ENCODE peak calls at places on chromosomes 6 and 20, in nine cellular contexts. One of them, this sample, is unnamed.

GRCh38 chr6:169427856-169428255 is 174.2 kb upstream of the THBS2 start:
- DNase-seq in mesothelial cell of epicardium: no peak
- DNase-seq in PC-3: no peak
- DNase-seq in iPS-NIHi11: peak; percentile 47
- DNase-seq in cortex of kidney: no peak
- DNase-seq in HEK293T: no peak
- DNase-seq in CD4-positive, alpha-beta T cell: no peak
- DNase-seq in endothelial cell: no peak
- DNase-seq in adipocyte: peak; percentile 91
- DNase-seq in this sample: peak; percentile 56

GRCh38 chr6:73614802-73615201 is 39.0 kb downstream of the SLC17A5 start:
- DNase-seq in mesothelial cell of epicardium: no peak
- DNase-seq in PC-3: no peak
- DNase-seq in iPS-NIHi11: no peak
- DNase-seq in cortex of kidney: no peak
- DNase-seq in HEK293T: no peak
- DNase-seq in CD4-positive, alpha-beta T cell: no peak
- DNase-seq in endothelial cell: no peak
- DNase-seq in adipocyte: no peak
- DNase-seq in this sample: no peak

GRCh38 chr6:87396595-87397392 is 11.0 kb upstream of the CFAP206 start:
- DNase-seq in mesothelial cell of epicardium: no peak
- DNase-seq in PC-3: no peak
- DNase-seq in iPS-NIHi11: no peak
- DNase-seq in cortex of kidney: no peak
- DNase-seq in HEK293T: no peak
- DNase-seq in CD4-positive, alpha-beta T cell: no peak
- DNase-seq in endothelial cell: no peak
- DNase-seq in adipocyte: no peak
- DNase-seq in this sample: no peak

GRCh38 chr6:121549741-121550140 is 114.3 kb downstream of the GJA1 start:
- DNase-seq in mesothelial cell of epicardium: no peak
- DNase-seq in PC-3: peak; percentile 87
- DNase-seq in iPS-NIHi11: no peak
- DNase-seq in cortex of kidney: no peak
- DNase-seq in HEK293T: no peak
- DNase-seq in CD4-positive, alpha-beta T cell: no peak
- DNase-seq in endothelial cell: no peak
- DNase-seq in adipocyte: peak; percentile 83
- DNase-seq in this sample: peak; percentile 86

GRCh38 chr6:146354451-146354850 is 189.2 kb upstream of the RAB32 start:
- DNase-seq in mesothelial cell of epicardium: no peak
- DNase-seq in PC-3: no peak
- DNase-seq in iPS-NIHi11: no peak
- DNase-seq in cortex of kidney: no peak
- DNase-seq in HEK293T: no peak
- DNase-seq in CD4-positive, alpha-beta T cell: no peak
- DNase-seq in endothelial cell: no peak
- DNase-seq in adipocyte: no peak
- DNase-seq in this sample: no peak

GRCh38 chr20:25490656-25491445 is 83.4 kb downstream of the GINS1 start:
- DNase-seq in mesothelial cell of epicardium: no peak
- DNase-seq in PC-3: no peak
- DNase-seq in iPS-NIHi11: no peak
- DNase-seq in cortex of kidney: no peak
- DNase-seq in HEK293T: no peak
- DNase-seq in CD4-positive, alpha-beta T cell: no peak
- DNase-seq in endothelial cell: no peak
- DNase-seq in adipocyte: no peak
- DNase-seq in this sample: no peak

GRCh38 chr6:83511901-83512681 is at the start of gene PRSS35:
- DNase-seq in mesothelial cell of epicardium: peak; percentile 69
- DNase-seq in PC-3: peak; percentile 44
- DNase-seq in iPS-NIHi11: peak; percentile 81
- DNase-seq in cortex of kidney: no peak
- DNase-seq in HEK293T: peak; percentile 76
- DNase-seq in CD4-positive, alpha-beta T cell: no peak
- DNase-seq in endothelial cell: peak; percentile 78
- DNase-seq in adipocyte: peak; percentile 80
- DNase-seq in this sample: peak; percentile 40

GRCh38 chr6:5054427-5054873 is 30.7 kb upstream of the PPP1R3G start:
- DNase-seq in mesothelial cell of epicardium: no peak
- DNase-seq in PC-3: no peak
- DNase-seq in iPS-NIHi11: no peak
- DNase-seq in cortex of kidney: no peak
- DNase-seq in HEK293T: no peak
- DNase-seq in CD4-positive, alpha-beta T cell: no peak
- DNase-seq in endothelial cell: no peak
- DNase-seq in adipocyte: peak; percentile 57
- DNase-seq in this sample: no peak

GRCh38 chr6:136089885-136090284 is 160.2 kb downstream of the MTFR2 start:
- DNase-seq in mesothelial cell of epicardium: no peak
- DNase-seq in PC-3: peak; percentile 31
- DNase-seq in iPS-NIHi11: no peak
- DNase-seq in cortex of kidney: no peak
- DNase-seq in HEK293T: no peak
- DNase-seq in CD4-positive, alpha-beta T cell: no peak
- DNase-seq in endothelial cell: no peak
- DNase-seq in adipocyte: no peak
- DNase-seq in this sample: no peak

GRCh38 chr6:78835817-78836216 is 31.5 kb upstream of the IRAK1BP1 start:
- DNase-seq in mesothelial cell of epicardium: no peak
- DNase-seq in PC-3: peak; percentile 35
- DNase-seq in iPS-NIHi11: no peak
- DNase-seq in cortex of kidney: no peak
- DNase-seq in HEK293T: no peak
- DNase-seq in CD4-positive, alpha-beta T cell: no peak
- DNase-seq in endothelial cell: no peak
- DNase-seq in adipocyte: peak; percentile 31
- DNase-seq in this sample: peak; percentile 13

GRCh38 chr6:72787521-72788031 is 165.7 kb downstream of the KCNQ5 start:
- DNase-seq in mesothelial cell of epicardium: no peak
- DNase-seq in PC-3: peak; percentile 59
- DNase-seq in iPS-NIHi11: peak; percentile 34
- DNase-seq in cortex of kidney: no peak
- DNase-seq in HEK293T: no peak
- DNase-seq in CD4-positive, alpha-beta T cell: no peak
- DNase-seq in endothelial cell: no peak
- DNase-seq in adipocyte: peak; percentile 93
- DNase-seq in this sample: peak; percentile 91

GRCh38 chr20:10280016-10280908 is 61.6 kb downstream of the SNAP25 start:
- DNase-seq in mesothelial cell of epicardium: no peak
- DNase-seq in PC-3: no peak
- DNase-seq in iPS-NIHi11: no peak
- DNase-seq in cortex of kidney: no peak
- DNase-seq in HEK293T: no peak
- DNase-seq in CD4-positive, alpha-beta T cell: no peak
- DNase-seq in endothelial cell: no peak
- DNase-seq in adipocyte: peak; percentile 50
- DNase-seq in this sample: peak; percentile 60